ENCODE peak calls at places on chromosome 14, in six cellular contexts. One of them, this sample, is unnamed.

GRCh38 chr14:55094630-55095157 is 34.4 kb upstream of the LGALS3 start:
- DNase-seq in lung: no peak
- DNase-seq in non-pigmented ciliary epithelial cell: no peak
- DNase-seq in GOT3: no peak
- DNase-seq in globus pallidus: no peak
- DNase-seq in stimulated activated CD8-positive, alpha-beta memory T cell treated with anti-CD3 and anti-CD28 coated beads, Interleukin-7, amount 100 ng/mL, for 4 hours: no peak
- DNase-seq in this sample: no peak

GRCh38 chr14:31127690-31128089 is 79.9 kb downstream of the HECTD1 start:
- DNase-seq in GOT3: no peak
- DNase-seq in globus pallidus: no peak
- DNase-seq in lung: no peak
- DNase-seq in stimulated activated CD8-positive, alpha-beta memory T cell treated with anti-CD3 and anti-CD28 coated beads, Interleukin-7, amount 100 ng/mL, for 4 hours: no peak
- DNase-seq in non-pigmented ciliary epithelial cell: no peak
- DNase-seq in this sample: no peak

GRCh38 chr14:104395276-104395675 is 184.3 kb upstream of the C14orf180 start:
- DNase-seq in stimulated activated CD8-positive, alpha-beta memory T cell treated with anti-CD3 and anti-CD28 coated beads, Interleukin-7, amount 100 ng/mL, for 4 hours: no peak
- DNase-seq in non-pigmented ciliary epithelial cell: no peak
- DNase-seq in GOT3: no peak
- DNase-seq in lung: peak; percentile 20
- DNase-seq in globus pallidus: no peak
- DNase-seq in this sample: no peak

GRCh38 chr14:79293482-79293881 is 917.8 kb downstream of the DIO2 start:
- DNase-seq in GOT3: no peak
- DNase-seq in non-pigmented ciliary epithelial cell: no peak
- DNase-seq in globus pallidus: peak; percentile 20
- DNase-seq in lung: no peak
- DNase-seq in stimulated activated CD8-positive, alpha-beta memory T cell treated with anti-CD3 and anti-CD28 coated beads, Interleukin-7, amount 100 ng/mL, for 4 hours: no peak
- DNase-seq in this sample: no peak

GRCh38 chr14:25274529-25274928 is 224.6 kb upstream of the STXBP6 start:
- DNase-seq in stimulated activated CD8-positive, alpha-beta memory T cell treated with anti-CD3 and anti-CD28 coated beads, Interleukin-7, amount 100 ng/mL, for 4 hours: no peak
- DNase-seq in non-pigmented ciliary epithelial cell: no peak
- DNase-seq in globus pallidus: no peak
- DNase-seq in GOT3: no peak
- DNase-seq in lung: no peak
- DNase-seq in this sample: no peak

GRCh38 chr14:74239848-74240793 is 872 bp downstream of the VSX2 start:
- DNase-seq in lung: no peak
- DNase-seq in stimulated activated CD8-positive, alpha-beta memory T cell treated with anti-CD3 and anti-CD28 coated beads, Interleukin-7, amount 100 ng/mL, for 4 hours: no peak
- DNase-seq in non-pigmented ciliary epithelial cell: no peak
- DNase-seq in GOT3: no peak
- DNase-seq in globus pallidus: no peak
- DNase-seq in this sample: no peak

GRCh38 chr14:75653563-75653962 is 7.1 kb downstream of the ERG28 start:
- DNase-seq in globus pallidus: no peak
- DNase-seq in non-pigmented ciliary epithelial cell: no peak
- DNase-seq in lung: no peak
- DNase-seq in GOT3: no peak
- DNase-seq in stimulated activated CD8-positive, alpha-beta memory T cell treated with anti-CD3 and anti-CD28 coated beads, Interleukin-7, amount 100 ng/mL, for 4 hours: no peak
- DNase-seq in this sample: no peak

GRCh38 chr14:46573518-46573917 is 78.1 kb downstream of the RPL10L start:
- DNase-seq in lung: no peak
- DNase-seq in non-pigmented ciliary epithelial cell: no peak
- DNase-seq in globus pallidus: no peak
- DNase-seq in GOT3: no peak
- DNase-seq in stimulated activated CD8-positive, alpha-beta memory T cell treated with anti-CD3 and anti-CD28 coated beads, Interleukin-7, amount 100 ng/mL, for 4 hours: no peak
- DNase-seq in this sample: no peak

GRCh38 chr14:105844810-105845724 is 318.7 kb downstream of the TMEM121 start:
- DNase-seq in non-pigmented ciliary epithelial cell: no peak
- DNase-seq in stimulated activated CD8-positive, alpha-beta memory T cell treated with anti-CD3 and anti-CD28 coated beads, Interleukin-7, amount 100 ng/mL, for 4 hours: no peak
- DNase-seq in globus pallidus: no peak
- DNase-seq in lung: no peak
- DNase-seq in GOT3: no peak
- DNase-seq in this sample: no peak

GRCh38 chr14:102293784-102294183 is 11.2 kb downstream of the MOK start:
- DNase-seq in GOT3: no peak
- DNase-seq in globus pallidus: no peak
- DNase-seq in lung: no peak
- DNase-seq in non-pigmented ciliary epithelial cell: no peak
- DNase-seq in stimulated activated CD8-positive, alpha-beta memory T cell treated with anti-CD3 and anti-CD28 coated beads, Interleukin-7, amount 100 ng/mL, for 4 hours: no peak
- DNase-seq in this sample: no peak

GRCh38 chr14:71487941-71488340 is 444.3 kb upstream of the RGS6 start:
- DNase-seq in lung: no peak
- DNase-seq in GOT3: no peak
- DNase-seq in stimulated activated CD8-positive, alpha-beta memory T cell treated with anti-CD3 and anti-CD28 coated beads, Interleukin-7, amount 100 ng/mL, for 4 hours: no peak
- DNase-seq in globus pallidus: no peak
- DNase-seq in non-pigmented ciliary epithelial cell: no peak
- DNase-seq in this sample: no peak

GRCh38 chr14:101071493-101071891 is 168.0 kb upstream of the RTL1 start:
- DNase-seq in non-pigmented ciliary epithelial cell: no peak
- DNase-seq in GOT3: no peak
- DNase-seq in stimulated activated CD8-positive, alpha-beta memory T cell treated with anti-CD3 and anti-CD28 coated beads, Interleukin-7, amount 100 ng/mL, for 4 hours: no peak
- DNase-seq in globus pallidus: no peak
- DNase-seq in lung: no peak
- DNase-seq in this sample: peak; percentile 49

GRCh38 chr14:104392396-104393198 is 187.0 kb upstream of the C14orf180 start:
- DNase-seq in GOT3: no peak
- DNase-seq in non-pigmented ciliary epithelial cell: no peak
- DNase-seq in lung: no peak
- DNase-seq in stimulated activated CD8-positive, alpha-beta memory T cell treated with anti-CD3 and anti-CD28 coated beads, Interleukin-7, amount 100 ng/mL, for 4 hours: no peak
- DNase-seq in globus pallidus: no peak
- DNase-seq in this sample: no peak

GRCh38 chr14:20820063-20820904 is 17.6 kb upstream of the RNASE1 start:
- DNase-seq in lung: no peak
- DNase-seq in globus pallidus: no peak
- DNase-seq in stimulated activated CD8-positive, alpha-beta memory T cell treated with anti-CD3 and anti-CD28 coated beads, Interleukin-7, amount 100 ng/mL, for 4 hours: no peak
- DNase-seq in non-pigmented ciliary epithelial cell: no peak
- DNase-seq in GOT3: no peak
- DNase-seq in this sample: no peak

GRCh38 chr14:97262336-97262735 is 465.2 kb downstream of the VRK1 start:
- DNase-seq in lung: no peak
- DNase-seq in non-pigmented ciliary epithelial cell: no peak
- DNase-seq in globus pallidus: no peak
- DNase-seq in GOT3: no peak
- DNase-seq in stimulated activated CD8-positive, alpha-beta memory T cell treated with anti-CD3 and anti-CD28 coated beads, Interleukin-7, amount 100 ng/mL, for 4 hours: no peak
- DNase-seq in this sample: no peak

GRCh38 chr14:68039593-68039992 is 220.0 kb downstream of the RAD51B start:
- DNase-seq in stimulated activated CD8-positive, alpha-beta memory T cell treated with anti-CD3 and anti-CD28 coated beads, Interleukin-7, amount 100 ng/mL, for 4 hours: no peak
- DNase-seq in lung: no peak
- DNase-seq in globus pallidus: no peak
- DNase-seq in GOT3: no peak
- DNase-seq in non-pigmented ciliary epithelial cell: no peak
- DNase-seq in this sample: no peak

GRCh38 chr14:101008631-101009336 is 105.3 kb upstream of the RTL1 start:
- DNase-seq in globus pallidus: no peak
- DNase-seq in non-pigmented ciliary epithelial cell: no peak
- DNase-seq in GOT3: no peak
- DNase-seq in lung: no peak
- DNase-seq in stimulated activated CD8-positive, alpha-beta memory T cell treated with anti-CD3 and anti-CD28 coated beads, Interleukin-7, amount 100 ng/mL, for 4 hours: no peak
- DNase-seq in this sample: no peak

GRCh38 chr14:36021926-36022325 is 154.6 kb downstream of the PTCSC3 start:
- DNase-seq in stimulated activated CD8-positive, alpha-beta memory T cell treated with anti-CD3 and anti-CD28 coated beads, Interleukin-7, amount 100 ng/mL, for 4 hours: no peak
- DNase-seq in lung: no peak
- DNase-seq in globus pallidus: peak; percentile 57
- DNase-seq in GOT3: no peak
- DNase-seq in non-pigmented ciliary epithelial cell: no peak
- DNase-seq in this sample: no peak

GRCh38 chr14:36767603-36768281 is 106.1 kb downstream of the PAX9 start:
- DNase-seq in globus pallidus: no peak
- DNase-seq in non-pigmented ciliary epithelial cell: no peak
- DNase-seq in lung: no peak
- DNase-seq in stimulated activated CD8-positive, alpha-beta memory T cell treated with anti-CD3 and anti-CD28 coated beads, Interleukin-7, amount 100 ng/mL, for 4 hours: no peak
- DNase-seq in GOT3: no peak
- DNase-seq in this sample: no peak

GRCh38 chr14:53016491-53016890 is 65.6 kb upstream of the FERMT2 start:
- DNase-seq in lung: no peak
- DNase-seq in non-pigmented ciliary epithelial cell: no peak
- DNase-seq in globus pallidus: no peak
- DNase-seq in stimulated activated CD8-positive, alpha-beta memory T cell treated with anti-CD3 and anti-CD28 coated beads, Interleukin-7, amount 100 ng/mL, for 4 hours: no peak
- DNase-seq in GOT3: no peak
- DNase-seq in this sample: no peak

GRCh38 chr14:69584389-69584788 is 9.7 kb upstream of the CCDC177 start:
- DNase-seq in lung: no peak
- DNase-seq in stimulated activated CD8-positive, alpha-beta memory T cell treated with anti-CD3 and anti-CD28 coated beads, Interleukin-7, amount 100 ng/mL, for 4 hours: no peak
- DNase-seq in GOT3: no peak
- DNase-seq in non-pigmented ciliary epithelial cell: no peak
- DNase-seq in globus pallidus: no peak
- DNase-seq in this sample: no peak

GRCh38 chr14:94524093-94524492 is 14.8 kb upstream of the SERPINA12 start:
- DNase-seq in stimulated activated CD8-positive, alpha-beta memory T cell treated with anti-CD3 and anti-CD28 coated beads, Interleukin-7, amount 100 ng/mL, for 4 hours: no peak
- DNase-seq in lung: no peak
- DNase-seq in GOT3: no peak
- DNase-seq in globus pallidus: no peak
- DNase-seq in non-pigmented ciliary epithelial cell: no peak
- DNase-seq in this sample: no peak

GRCh38 chr14:19947413-19948090 is 16.8 kb downstream of the OR4K1 start:
- DNase-seq in lung: no peak
- DNase-seq in GOT3: no peak
- DNase-seq in non-pigmented ciliary epithelial cell: no peak
- DNase-seq in globus pallidus: no peak
- DNase-seq in stimulated activated CD8-positive, alpha-beta memory T cell treated with anti-CD3 and anti-CD28 coated beads, Interleukin-7, amount 100 ng/mL, for 4 hours: no peak
- DNase-seq in this sample: no peak

GRCh38 chr14:85247071-85247470 is 282.9 kb upstream of the FLRT2 start:
- DNase-seq in lung: no peak
- DNase-seq in GOT3: no peak
- DNase-seq in non-pigmented ciliary epithelial cell: no peak
- DNase-seq in stimulated activated CD8-positive, alpha-beta memory T cell treated with anti-CD3 and anti-CD28 coated beads, Interleukin-7, amount 100 ng/mL, for 4 hours: no peak
- DNase-seq in globus pallidus: no peak
- DNase-seq in this sample: no peak

GRCh38 chr14:105005329-105005928 is 15.5 kb downstream of the CDCA4 start:
- DNase-seq in globus pallidus: no peak
- DNase-seq in non-pigmented ciliary epithelial cell: no peak
- DNase-seq in lung: no peak
- DNase-seq in stimulated activated CD8-positive, alpha-beta memory T cell treated with anti-CD3 and anti-CD28 coated beads, Interleukin-7, amount 100 ng/mL, for 4 hours: no peak
- DNase-seq in GOT3: no peak
- DNase-seq in this sample: no peak

GRCh38 chr14:35051796-35052195 is 5.7 kb downstream of the FAM177A1 start:
- DNase-seq in globus pallidus: no peak
- DNase-seq in non-pigmented ciliary epithelial cell: no peak
- DNase-seq in GOT3: no peak
- DNase-seq in stimulated activated CD8-positive, alpha-beta memory T cell treated with anti-CD3 and anti-CD28 coated beads, Interleukin-7, amount 100 ng/mL, for 4 hours: no peak
- DNase-seq in lung: no peak
- DNase-seq in this sample: no peak

GRCh38 chr14:51473808-51474207 is 177.9 kb upstream of the FRMD6 start:
- DNase-seq in globus pallidus: no peak
- DNase-seq in GOT3: no peak
- DNase-seq in stimulated activated CD8-positive, alpha-beta memory T cell treated with anti-CD3 and anti-CD28 coated beads, Interleukin-7, amount 100 ng/mL, for 4 hours: no peak
- DNase-seq in lung: no peak
- DNase-seq in non-pigmented ciliary epithelial cell: no peak
- DNase-seq in this sample: no peak

GRCh38 chr14:101174522-101174838 is 271.0 kb upstream of the RTL1 start:
- DNase-seq in GOT3: no peak
- DNase-seq in non-pigmented ciliary epithelial cell: no peak
- DNase-seq in lung: no peak
- DNase-seq in stimulated activated CD8-positive, alpha-beta memory T cell treated with anti-CD3 and anti-CD28 coated beads, Interleukin-7, amount 100 ng/mL, for 4 hours: no peak
- DNase-seq in globus pallidus: no peak
- DNase-seq in this sample: no peak

GRCh38 chr14:100691395-100692025 is 35.2 kb upstream of the DLK1 start:
- DNase-seq in lung: peak; percentile 69
- DNase-seq in globus pallidus: no peak
- DNase-seq in non-pigmented ciliary epithelial cell: no peak
- DNase-seq in stimulated activated CD8-positive, alpha-beta memory T cell treated with anti-CD3 and anti-CD28 coated beads, Interleukin-7, amount 100 ng/mL, for 4 hours: no peak
- DNase-seq in GOT3: no peak
- DNase-seq in this sample: no peak

GRCh38 chr14:91996951-91997371 is 42.9 kb downstream of the TRIP11 start:
- DNase-seq in stimulated activated CD8-positive, alpha-beta memory T cell treated with anti-CD3 and anti-CD28 coated beads, Interleukin-7, amount 100 ng/mL, for 4 hours: no peak
- DNase-seq in GOT3: no peak
- DNase-seq in globus pallidus: peak; percentile 31
- DNase-seq in lung: no peak
- DNase-seq in non-pigmented ciliary epithelial cell: no peak
- DNase-seq in this sample: no peak